ENCODE peak calls at places on chromosomes 12 and 14, in nine cellular contexts. E is H9, Y is hepatocyte, S is GM23248, L is A549, V is K562, M is GM23338, G is IMR-90, J is HCT116. R is an unnamed sample.

GRCh38 chr12:7937867-7938506 is 2.0 kb upstream of the SLC2A3 start:
- DNase-seq in G (no peak), S (peak; percentile 58), Y (no peak), V (peak; percentile 53), J (no peak), M (peak; percentile 53), L (peak; percentile 49), E (no peak), R (no peak)

GRCh38 chr14:77051101-77051500 is 22.6 kb upstream of the IRF2BPL start:
- DNase-seq in S (peak; percentile 73), G (no peak), Y (no peak), L (no peak), V (no peak), J (no peak), E (no peak), M (no peak), R (no peak)

GRCh38 chr14:105855246-105855892 is 329.0 kb downstream of the TMEM121 start:
- DNase-seq in S (no peak), E (peak; percentile 14), V (no peak), M (no peak), G (no peak), L (no peak), Y (no peak), J (no peak), R (no peak)

GRCh38 chr14:90758959-90759358 is 57.3 kb downstream of the TTC7B start:
- DNase-seq in E (no peak), L (no peak), J (no peak), V (no peak), M (no peak), S (peak; percentile 77), G (peak; percentile 4), Y (no peak), R (no peak)

GRCh38 chr12:31518680-31519227 is 72.2 kb downstream of the DENND5B start:
- DNase-seq in S (peak; percentile 99), G (peak; percentile 100), Y (peak; percentile 58), E (peak; percentile 63), L (peak; percentile 97), J (peak; percentile 85), M (peak; percentile 78), V (no peak), R (peak; percentile 45)

GRCh38 chr12:109512608-109513007 is 35.2 kb downstream of the UBE3B start:
- DNase-seq in V (no peak), G (peak; percentile 11), M (no peak), S (no peak), Y (no peak), L (no peak), E (no peak), J (no peak), R (no peak)

GRCh38 chr12:114025935-114026334 is 59.8 kb upstream of the RBM19 start:
- DNase-seq in G (no peak), J (no peak), V (no peak), E (no peak), S (no peak), L (no peak), M (no peak), Y (no peak), R (no peak)

GRCh38 chr12:132566551-132567131 is 43.7 kb downstream of the LRCOL1 start:
- DNase-seq in L (no peak), M (no peak), S (no peak), J (no peak), G (no peak), E (no peak), V (no peak), Y (no peak), R (no peak)

GRCh38 chr14:64612021-64612380 is 62.2 kb downstream of the PPP1R36 start:
- DNase-seq in S (peak; percentile 63), J (no peak), E (no peak), G (peak; percentile 85), V (no peak), M (no peak), L (peak; percentile 67), Y (no peak), R (no peak)

GRCh38 chr14:55744321-55744720 is 164.3 kb downstream of the KTN1 start:
- DNase-seq in M (no peak), V (no peak), G (no peak), L (no peak), Y (no peak), E (no peak), J (no peak), S (no peak), R (no peak)

GRCh38 chr12:52043386-52044212 is 7.6 kb upstream of the NR4A1 start:
- DNase-seq in V (no peak), G (no peak), J (no peak), E (no peak), S (peak; percentile 81), L (no peak), M (no peak), Y (no peak), R (no peak)

GRCh38 chr14:99627100-99627499 is 17.8 kb upstream of the HHIPL1 start:
- DNase-seq in V (no peak), G (no peak), Y (no peak), L (no peak), M (no peak), E (no peak), J (no peak), S (no peak), R (no peak)

GRCh38 chr14:99626041-99626648 is 18.8 kb upstream of the HHIPL1 start:
- DNase-seq in E (no peak), M (no peak), Y (no peak), G (peak; percentile 23), J (no peak), L (no peak), S (no peak), V (no peak), R (no peak)

GRCh38 chr14:99627510-99628381 is 17.2 kb upstream of the HHIPL1 start:
- DNase-seq in Y (no peak), L (no peak), J (no peak), E (no peak), M (no peak), S (peak; percentile 25), G (no peak), V (no peak), R (no peak)

GRCh38 chr14:99630202-99630601 is 14.7 kb upstream of the HHIPL1 start:
- DNase-seq in E (peak; percentile 54), Y (no peak), G (no peak), S (no peak), J (peak; percentile 10), V (no peak), L (peak; percentile 28), M (peak; percentile 53), R (peak; percentile 52)

GRCh38 chr14:99628832-99629618 is 15.9 kb upstream of the HHIPL1 start:
- DNase-seq in J (peak; percentile 61), V (peak; percentile 81), L (peak; percentile 80), S (peak; percentile 81), G (peak; percentile 59), Y (peak; percentile 88), M (peak; percentile 86), E (peak; percentile 89), R (peak; percentile 88)
- H3K4me2 ChIP-seq in J (peak overlapping the region; percentile 70), V (no peak overlapping the region), L (peak overlapping the region; percentile 58), S (no peak overlapping the region), G (peak overlapping the region; percentile 65), Y (no peak overlapping the region), M (no peak overlapping the region), E (no peak overlapping the region), R (no peak overlapping the region)

GRCh38 chr12:26293612-26294011 is 98.2 kb downstream of the SSPN start:
- DNase-seq in L (no peak), E (no peak), J (no peak), Y (no peak), M (no peak), V (no peak), S (no peak), G (no peak), R (no peak)

GRCh38 chr12:26287666-26288408 is 92.5 kb downstream of the SSPN start:
- DNase-seq in G (no peak), M (no peak), V (no peak), Y (no peak), J (no peak), S (no peak), L (no peak), E (no peak), R (no peak)

GRCh38 chr12:26295001-26295400 is 99.6 kb downstream of the SSPN start:
- DNase-seq in V (no peak), E (no peak), L (no peak), J (no peak), Y (no peak), S (no peak), M (no peak), G (no peak), R (no peak)

GRCh38 chr12:26290560-26290959 is 95.2 kb downstream of the SSPN start:
- DNase-seq in Y (no peak), J (no peak), G (no peak), E (no peak), L (no peak), V (no peak), S (no peak), M (no peak), R (no peak)

GRCh38 chr12:26292596-26292995 is 97.2 kb downstream of the SSPN start:
- DNase-seq in M (no peak), L (no peak), V (no peak), E (no peak), S (no peak), Y (no peak), J (no peak), G (no peak), R (no peak)
- H3K4me2 ChIP-seq in M (no peak overlapping the region), L (no peak overlapping the region), V (no peak overlapping the region), E (no peak overlapping the region), S (no peak overlapping the region), Y (no peak overlapping the region), J (no peak overlapping the region), G (no peak overlapping the region), R (no peak overlapping the region)

GRCh38 chr12:122021193-122021821 is 377 bp upstream of the BCL7A start:
- DNase-seq in G (no peak), Y (peak; percentile 31), E (peak; percentile 66), L (no peak), M (peak; percentile 63), S (peak; percentile 55), J (no peak), V (no peak), R (peak; percentile 81)

GRCh38 chr12:122021822-122022392 is at the start of gene BCL7A:
- DNase-seq in E (peak; percentile 73), V (peak; percentile 79), L (peak; percentile 85), M (peak; percentile 62), Y (peak; percentile 87), S (peak; percentile 77), G (peak; percentile 74), J (peak; percentile 22), R (peak; percentile 92)

GRCh38 chr12:122018937-122019336 is 2.7 kb upstream of the BCL7A start:
- DNase-seq in L (no peak), G (no peak), E (no peak), V (no peak), M (no peak), Y (no peak), S (no peak), J (no peak), R (peak; percentile 42)

GRCh38 chr12:122020795-122021192 is 890 bp upstream of the BCL7A start:
- DNase-seq in G (no peak), E (peak; percentile 47), L (no peak), Y (no peak), M (peak; percentile 43), V (no peak), J (no peak), S (no peak), R (peak; percentile 77)

GRCh38 chr12:122018457-122018856 is 3.2 kb upstream of the BCL7A start:
- DNase-seq in E (no peak), G (no peak), S (no peak), V (no peak), L (no peak), M (no peak), Y (no peak), J (no peak), R (peak; percentile 51)
- H3K4me2 ChIP-seq in E (no peak overlapping the region), G (no peak overlapping the region), S (no peak overlapping the region), V (no peak overlapping the region), L (no peak overlapping the region), M (no peak overlapping the region), Y (no peak overlapping the region), J (no peak overlapping the region), R (no peak overlapping the region)

GRCh38 chr14:104678901-104679705 is 10.3 kb upstream of the INF2 start:
- DNase-seq in J (no peak), G (no peak), E (no peak), Y (no peak), S (no peak), V (no peak), M (no peak), L (no peak), R (no peak)
- H3K4me2 ChIP-seq in J (peak overlapping the region; percentile 89), G (no peak overlapping the region), E (no peak overlapping the region), Y (peak overlapping the region; percentile 83), S (no peak overlapping the region), V (peak overlapping the region; percentile 71), M (peak overlapping the region; percentile 93), L (peak overlapping the region; percentile 87), R (peak overlapping the region; percentile 84)

R was measured in Karpas-422.